ENCODE peak calls at places on chromosomes 7 and 10, in six cellular contexts. One of them, this sample, is unnamed.

GRCh38 chr7:5495581-5496375 is 72.1 kb upstream of the TNRC18 start:
- DNase-seq in K562: no peak
- DNase-seq in GM12878: no peak
- DNase-seq in HepG2: no peak
- DNase-seq in SK-N-SH: no peak
- DNase-seq in HCT116: no peak
- DNase-seq in this sample: no peak

GRCh38 chr7:8751557-8752231 is 318.3 kb downstream of the NXPH1 start:
- DNase-seq in K562: peak; percentile 71
- DNase-seq in GM12878: no peak
- DNase-seq in HepG2: no peak
- DNase-seq in SK-N-SH: no peak
- DNase-seq in HCT116: no peak
- DNase-seq in this sample: no peak

GRCh38 chr7:20352573-20353304 is 22.0 kb downstream of the ITGB8 start:
- DNase-seq in K562: no peak
- DNase-seq in GM12878: no peak
- DNase-seq in HepG2: no peak
- DNase-seq in SK-N-SH: no peak
- DNase-seq in HCT116: peak; percentile 82
- DNase-seq in this sample: no peak

GRCh38 chr7:20241491-20242261 is 24.5 kb upstream of the MACC1 start:
- DNase-seq in K562: no peak
- DNase-seq in GM12878: peak; percentile 68
- DNase-seq in HepG2: peak; percentile 20
- DNase-seq in SK-N-SH: no peak
- DNase-seq in HCT116: no peak
- DNase-seq in this sample: no peak

GRCh38 chr10:103750836-103751235 is 104.5 kb downstream of the SH3PXD2A start:
- DNase-seq in K562: no peak
- DNase-seq in GM12878: no peak
- DNase-seq in HepG2: no peak
- DNase-seq in SK-N-SH: no peak
- DNase-seq in HCT116: no peak
- DNase-seq in this sample: no peak

GRCh38 chr10:50937230-50937907 is 51.9 kb upstream of the A1CF start:
- DNase-seq in K562: peak; percentile 32
- DNase-seq in GM12878: no peak
- DNase-seq in HepG2: peak; percentile 24
- DNase-seq in SK-N-SH: peak; percentile 4
- DNase-seq in HCT116: peak; percentile 39
- DNase-seq in this sample: peak; percentile 71

GRCh38 chr7:2038876-2039728 is 193.6 kb downstream of the MAD1L1 start:
- DNase-seq in K562: no peak
- DNase-seq in GM12878: no peak
- DNase-seq in HepG2: no peak
- DNase-seq in SK-N-SH: peak; percentile 26
- DNase-seq in HCT116: no peak
- DNase-seq in this sample: no peak

GRCh38 chr10:363152-363551 is 227.9 kb downstream of the ZMYND11 start:
- DNase-seq in K562: no peak
- DNase-seq in GM12878: no peak
- DNase-seq in HepG2: no peak
- DNase-seq in SK-N-SH: no peak
- DNase-seq in HCT116: no peak
- DNase-seq in this sample: no peak

GRCh38 chr7:116713918-116714317 is 41.9 kb downstream of the MET start:
- DNase-seq in K562: no peak
- DNase-seq in GM12878: no peak
- DNase-seq in HepG2: no peak
- DNase-seq in SK-N-SH: no peak
- DNase-seq in HCT116: no peak
- DNase-seq in this sample: no peak

GRCh38 chr10:74822583-74823089 is 3.8 kb upstream of the KAT6B start:
- DNase-seq in K562: peak; percentile 26
- DNase-seq in GM12878: no peak
- DNase-seq in HepG2: no peak
- DNase-seq in SK-N-SH: no peak
- DNase-seq in HCT116: no peak
- DNase-seq in this sample: no peak

GRCh38 chr7:107690611-107691010 is 30.0 kb downstream of the SLC26A4 start:
- DNase-seq in K562: no peak
- DNase-seq in GM12878: no peak
- DNase-seq in HepG2: no peak
- DNase-seq in SK-N-SH: no peak
- DNase-seq in HCT116: no peak
- DNase-seq in this sample: peak; percentile 28

GRCh38 chr10:79595510-79595909 is 15.2 kb upstream of the SFTPA1 start:
- DNase-seq in K562: no peak
- DNase-seq in GM12878: no peak
- DNase-seq in HepG2: no peak
- DNase-seq in SK-N-SH: no peak
- DNase-seq in HCT116: no peak
- DNase-seq in this sample: no peak

GRCh38 chr7:14228341-14228740 is 238.9 kb upstream of the ETV1 start:
- DNase-seq in K562: no peak
- DNase-seq in GM12878: no peak
- DNase-seq in HepG2: no peak
- DNase-seq in SK-N-SH: no peak
- DNase-seq in HCT116: no peak
- DNase-seq in this sample: no peak

GRCh38 chr10:18650618-18651017 is 769 bp downstream of the NSUN6 start:
- DNase-seq in K562: peak; percentile 24
- DNase-seq in GM12878: no peak
- DNase-seq in HepG2: no peak
- DNase-seq in SK-N-SH: no peak
- DNase-seq in HCT116: no peak
- DNase-seq in this sample: no peak

GRCh38 chr7:66697451-66698438 is 42.8 kb upstream of the RABGEF1 start:
- DNase-seq in K562: no peak
- DNase-seq in GM12878: no peak
- DNase-seq in HepG2: peak; percentile 33
- DNase-seq in SK-N-SH: peak; percentile 21
- DNase-seq in HCT116: no peak
- DNase-seq in this sample: no peak

GRCh38 chr10:104077282-104078151 is 8.2 kb downstream of the COL17A1 start:
- DNase-seq in K562: no peak
- DNase-seq in GM12878: no peak
- DNase-seq in HepG2: no peak
- DNase-seq in SK-N-SH: no peak
- DNase-seq in HCT116: no peak
- DNase-seq in this sample: peak; percentile 47

GRCh38 chr10:128280271-128280670 is 154.0 kb upstream of the MKI67 start:
- DNase-seq in K562: no peak
- DNase-seq in GM12878: no peak
- DNase-seq in HepG2: no peak
- DNase-seq in SK-N-SH: no peak
- DNase-seq in HCT116: no peak
- DNase-seq in this sample: no peak

GRCh38 chr10:128277267-128277666 is 151.0 kb upstream of the MKI67 start:
- DNase-seq in K562: no peak
- DNase-seq in GM12878: no peak
- DNase-seq in HepG2: no peak
- DNase-seq in SK-N-SH: no peak
- DNase-seq in HCT116: no peak
- DNase-seq in this sample: no peak

GRCh38 chr10:128278362-128278761 is 152.1 kb upstream of the MKI67 start:
- DNase-seq in K562: no peak
- DNase-seq in GM12878: no peak
- DNase-seq in HepG2: no peak
- DNase-seq in SK-N-SH: peak; percentile 43
- DNase-seq in HCT116: no peak
- DNase-seq in this sample: no peak

GRCh38 chr10:128275405-128275804 is 149.2 kb upstream of the MKI67 start:
- DNase-seq in K562: peak; percentile 28
- DNase-seq in GM12878: no peak
- DNase-seq in HepG2: no peak
- DNase-seq in SK-N-SH: no peak
- DNase-seq in HCT116: no peak
- DNase-seq in this sample: no peak

DNA sequence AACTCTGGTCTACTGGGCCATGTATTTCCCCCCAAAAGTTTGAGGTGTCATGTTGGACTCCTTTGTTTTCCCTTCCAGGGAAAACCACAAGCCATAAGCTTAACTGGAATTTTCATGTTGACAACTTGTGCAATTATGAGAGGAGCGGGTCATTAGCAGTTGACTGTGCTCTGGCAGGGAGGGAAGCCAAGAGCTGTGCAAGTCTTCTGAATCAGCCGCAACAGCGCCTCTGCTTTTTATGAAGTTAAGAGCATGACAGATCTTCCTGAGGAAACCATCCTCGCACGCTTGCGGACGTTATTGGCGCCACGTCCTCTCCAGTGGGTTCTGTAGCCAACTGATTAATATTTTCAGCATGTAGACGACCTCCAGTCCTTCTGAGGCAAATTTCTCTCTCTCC is 148.7 kb upstream of the MKI67 start:
- DNase-seq in K562: peak; percentile 26
- DNase-seq in GM12878: no peak
- DNase-seq in HepG2: no peak
- DNase-seq in SK-N-SH: no peak
- DNase-seq in HCT116: no peak
- DNase-seq in this sample: no peak
- H3K4me3 ChIP-seq in K562: no peak overlapping the region
- H3K4me3 ChIP-seq in GM12878: no peak overlapping the region
- H3K4me3 ChIP-seq in HepG2: no peak overlapping the region
- H3K4me3 ChIP-seq in SK-N-SH: no peak overlapping the region
- H3K4me3 ChIP-seq in HCT116: no peak overlapping the region
- H3K4me3 ChIP-seq in this sample: no peak overlapping the region

DNA sequence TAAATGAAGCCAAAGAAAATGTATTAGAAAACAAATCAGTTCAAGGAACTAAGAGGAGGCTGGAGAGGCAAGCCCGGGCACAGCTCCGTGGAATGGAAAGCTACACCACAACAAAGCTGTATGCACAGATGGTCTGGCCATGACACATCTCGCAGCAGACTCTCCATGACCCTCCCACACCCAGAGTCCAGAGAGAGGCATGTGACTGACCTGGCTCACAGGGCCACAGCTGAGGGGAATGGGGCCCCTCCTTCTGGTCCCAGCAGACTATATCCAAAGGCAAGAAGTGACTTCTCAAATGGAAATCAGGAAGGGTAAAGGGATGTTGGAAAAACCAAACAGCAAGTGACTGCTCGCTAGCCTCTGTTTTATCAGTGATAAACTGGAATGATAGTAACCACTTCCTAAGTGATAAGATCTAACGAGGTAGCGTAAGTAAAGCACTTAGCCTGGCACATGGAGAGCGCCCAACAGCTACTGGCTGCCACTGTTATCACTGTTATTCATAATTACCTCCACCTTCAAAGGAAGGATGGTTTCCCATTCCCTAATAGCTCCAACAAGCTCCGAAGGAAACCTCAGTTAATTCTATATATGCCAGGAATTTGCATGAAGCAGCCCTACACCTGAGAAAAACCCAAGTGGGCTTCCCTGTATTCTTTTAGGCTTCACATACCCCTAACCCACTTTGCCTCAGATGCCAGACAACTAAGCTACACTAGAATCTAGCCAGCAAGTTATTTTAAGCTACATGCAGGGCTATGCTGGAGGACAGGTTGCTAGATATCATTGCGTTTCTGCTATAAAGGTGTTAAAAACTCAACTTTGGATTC is 8.4 kb downstream of the OSBPL3 start:
- DNase-seq in K562: peak; percentile 77
- DNase-seq in GM12878: no peak
- DNase-seq in HepG2: peak; percentile 80
- DNase-seq in SK-N-SH: peak; percentile 48
- DNase-seq in HCT116: peak; percentile 81
- DNase-seq in this sample: no peak
- H2AFZ ChIP-seq in K562: no peak overlapping the region
- H2AFZ ChIP-seq in GM12878: no peak overlapping the region
- H2AFZ ChIP-seq in HepG2: no peak overlapping the region
- H2AFZ ChIP-seq in SK-N-SH: peak overlapping the region; percentile 54
- H2AFZ ChIP-seq in HCT116: no peak overlapping the region
- H2AFZ ChIP-seq in this sample: no peak overlapping the region

DNA sequence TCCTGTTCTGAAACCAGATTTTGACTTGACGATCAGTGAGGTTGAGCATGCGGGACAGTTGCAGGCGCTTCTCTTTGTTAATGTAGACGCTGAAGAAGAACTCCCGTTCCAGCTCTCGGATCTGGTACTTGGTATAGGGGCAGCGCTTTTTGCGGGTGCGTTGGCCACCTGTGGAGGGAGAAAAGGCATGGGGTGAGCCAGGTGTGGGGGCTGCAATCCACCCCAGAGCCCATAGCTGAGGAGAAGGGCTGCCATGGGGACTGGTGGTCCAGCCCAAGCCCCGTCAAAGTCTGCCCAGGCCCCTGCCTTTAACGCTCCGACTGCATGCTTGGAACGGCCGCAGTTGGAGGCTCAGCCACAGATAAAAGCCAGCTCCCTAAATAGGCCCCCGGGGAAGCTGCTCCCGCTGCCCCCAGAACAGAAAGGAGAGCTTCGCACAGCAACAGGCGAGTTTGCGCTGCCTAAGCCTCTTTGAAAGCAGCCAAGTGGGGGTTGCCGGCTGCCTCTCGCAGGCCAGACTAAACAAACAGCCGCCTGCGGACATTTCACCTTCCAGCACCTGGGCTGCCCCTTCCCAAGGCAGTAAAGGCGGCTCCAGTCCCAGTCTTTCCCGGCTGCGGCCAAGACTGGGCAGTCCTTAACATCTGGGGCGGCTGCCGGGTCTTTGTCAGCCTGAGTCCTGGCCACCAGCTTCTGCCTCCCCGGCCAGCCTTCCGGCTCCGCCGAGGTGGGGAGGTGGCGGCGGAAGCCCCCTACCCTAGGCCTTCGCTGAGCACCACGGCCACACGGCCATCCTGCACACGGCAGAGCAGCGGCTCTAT is 2.0 kb downstream of the HOXA11 start:
- DNase-seq in K562: no peak
- DNase-seq in GM12878: no peak
- DNase-seq in HepG2: no peak
- DNase-seq in SK-N-SH: peak; percentile 55
- DNase-seq in HCT116: no peak
- DNase-seq in this sample: peak; percentile 75
- TF ChIP-seq REST in K562: no peak
- TF ChIP-seq REST in GM12878: no peak
- TF ChIP-seq REST in HepG2: no peak
- TF ChIP-seq REST in SK-N-SH: no peak
- TF ChIP-seq REST in HCT116: no peak
- TF ChIP-seq REST in this sample: no peak

DNA sequence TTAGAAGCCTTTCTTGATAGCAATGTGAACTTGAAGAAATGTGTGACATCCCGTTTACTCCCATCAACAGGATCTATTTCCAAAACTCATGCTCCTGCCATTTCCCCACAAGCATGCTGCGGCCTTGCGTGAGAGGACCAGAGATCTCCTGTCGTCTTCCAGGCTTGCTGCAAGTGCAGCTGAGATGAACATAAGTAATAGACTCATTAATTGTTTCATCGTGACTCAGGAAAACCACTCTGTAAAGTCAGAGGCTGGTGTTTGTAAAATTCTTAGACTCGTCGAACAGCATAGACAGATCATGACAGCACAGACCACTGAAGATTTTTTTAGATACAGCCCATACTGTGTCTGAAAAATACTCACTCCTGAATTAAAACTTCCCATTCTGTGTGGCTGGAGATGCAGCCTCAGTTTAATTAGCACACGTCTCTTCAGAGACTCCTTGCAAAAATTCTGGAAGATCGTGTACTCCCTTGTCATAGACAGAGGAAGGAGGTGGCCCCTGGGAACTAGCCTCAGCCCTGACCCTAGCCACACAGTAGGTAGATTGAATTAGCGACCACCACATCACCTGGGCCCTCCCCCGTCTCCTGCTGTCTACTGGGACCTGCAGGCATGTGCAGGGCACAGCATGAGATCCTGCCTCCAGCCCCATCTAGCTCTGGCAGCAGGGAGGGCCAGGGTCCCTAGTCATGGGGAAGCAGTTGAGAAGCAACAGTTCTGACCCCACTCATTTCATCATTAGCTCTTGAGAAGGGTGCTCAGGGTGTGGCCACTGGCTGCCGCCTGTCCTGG is 226.0 kb downstream of the CELF2 start:
- DNase-seq in K562: no peak
- DNase-seq in GM12878: no peak
- DNase-seq in HepG2: no peak
- DNase-seq in SK-N-SH: no peak
- DNase-seq in HCT116: no peak
- DNase-seq in this sample: no peak
- H3K4me3 ChIP-seq in K562: no peak overlapping the region
- H3K4me3 ChIP-seq in GM12878: peak overlapping the region; percentile 57
- H3K4me3 ChIP-seq in HepG2: no peak overlapping the region
- H3K4me3 ChIP-seq in SK-N-SH: no peak overlapping the region
- H3K4me3 ChIP-seq in HCT116: no peak overlapping the region
- H3K4me3 ChIP-seq in this sample: no peak overlapping the region